ENCODE peak calls at places on chromosomes 11 and 22, in seven cellular contexts. T, R, B, M, F, S and X are unnamed samples.

GRCh38 chr11:82899957-82900276 is 313 bp downstream of the PRCP start:
- DNase-seq in R (no peak), T (no peak), M (no peak), S (no peak), F (no peak), B (no peak), X (no peak)

GRCh38 chr11:45573728-45574127 is 91.7 kb downstream of the CHST1 start:
- DNase-seq in F (no peak), S (no peak), M (no peak), B (no peak), T (no peak), R (no peak), X (no peak)

GRCh38 chr11:83546371-83546770 is 260.2 kb upstream of the CCDC90B start:
- DNase-seq in M (no peak), F (no peak), R (no peak), T (no peak), S (no peak), B (no peak), X (no peak)

GRCh38 chr11:118528511-118528910 is 1.2 kb downstream of the TTC36 start:
- DNase-seq in M (no peak), B (no peak), R (no peak), F (no peak), T (no peak), S (no peak), X (no peak)

GRCh38 chr11:108025387-108026080 is 16.8 kb downstream of the CUL5 start:
- DNase-seq in M (no peak), F (no peak), T (peak), S (no peak), R (no peak), B (no peak), X (no peak)

GRCh38 chr11:82792822-82793569 is 59.3 kb upstream of the FAM181B start:
- DNase-seq in T (no peak), F (no peak), M (no peak), B (no peak), R (no peak), S (no peak), X (no peak)

GRCh38 chr11:100753562-100753961 is 66.5 kb downstream of the ARHGAP42 start:
- DNase-seq in R (no peak), T (peak), S (no peak), B (no peak), F (no peak), M (peak), X (no peak)

GRCh38 chr22:36776722-36777121 is 803 bp upstream of the IFT27 start:
- DNase-seq in M (no peak), S (no peak), T (no peak), F (no peak), B (no peak), R (no peak), X (no peak)

GRCh38 chr11:63887600-63887999 is 29.4 kb downstream of the RCOR2 start:
- DNase-seq in T (peak), S (no peak), R (no peak), M (no peak), B (no peak), F (no peak), X (no peak)

GRCh38 chr22:42304021-42304790 is 33.8 kb upstream of the TCF20 start:
- DNase-seq in F (no peak), M (peak), B (no peak), S (no peak), T (no peak), R (no peak), X (no peak)

GRCh38 chr22:23054531-23055257 is 15.6 kb upstream of the GNAZ start:
- DNase-seq in F (no peak), R (no peak), T (no peak), B (no peak), S (no peak), M (peak), X (no peak)

GRCh38 chr22:48874956-48875355 is 952.7 kb downstream of the BRD1 start:
- DNase-seq in R (no peak), T (no peak), M (no peak), S (no peak), B (no peak), F (no peak), X (no peak)

GRCh38 chr22:48943567-48944432 is 883.9 kb downstream of the BRD1 start:
- DNase-seq in S (no peak), M (peak), F (peak), T (peak), R (no peak), B (no peak), X (no peak)

GRCh38 chr11:46302866-46303265 is 25.4 kb downstream of the CREB3L1 start:
- DNase-seq in M (no peak), S (no peak), B (no peak), T (no peak), F (no peak), R (no peak), X (no peak)

GRCh38 chr11:34180045-34180813 is 74.8 kb downstream of the NAT10 start:
- DNase-seq in T (no peak), F (no peak), R (no peak), B (no peak), S (no peak), M (no peak), X (no peak)

GRCh38 chr11:115644846-115645245 is 140.6 kb upstream of the CADM1 start:
- DNase-seq in T (no peak), R (no peak), B (no peak), M (no peak), S (no peak), F (no peak), X (no peak)

GRCh38 chr11:41920374-41920773 is 460.9 kb upstream of the LRRC4C start:
- DNase-seq in M (no peak), B (no peak), R (no peak), F (no peak), S (no peak), T (no peak), X (no peak)

GRCh38 chr11:19493446-19493845 is 219.2 kb upstream of the NAV2 start:
- DNase-seq in S (no peak), R (no peak), F (no peak), B (no peak), M (no peak), T (no peak), X (no peak)

GRCh38 chr11:26297179-26297970 is 34.6 kb upstream of the ANO3 start:
- DNase-seq in T (no peak), B (no peak), M (peak), F (no peak), S (no peak), R (no peak), X (no peak)

GRCh38 chr22:23762866-23763578 is at the start of gene C22orf15:
- DNase-seq in M (peak), R (no peak), T (no peak), B (no peak), F (no peak), S (no peak), X (no peak)

GRCh38 chr11:118264568-118265470 is 722 bp upstream of the MPZL2 start:
- DNase-seq in S (no peak), M (peak), B (no peak), R (no peak), T (no peak), F (no peak), X (no peak)

GRCh38 chr11:13434247-13435205 is 28.5 kb downstream of the BTBD10 start:
- DNase-seq in S (no peak), B (no peak), F (no peak), R (no peak), M (peak), T (peak), X (no peak)

GRCh38 chr11:22860241-22860640 is at the start of gene CCDC179:
- DNase-seq in R (no peak), T (no peak), M (no peak), F (no peak), S (no peak), B (no peak), X (no peak)